ENCODE peak calls at places on chromosomes 13 and 19, in ten cellular contexts. One of them, this sample, is unnamed.
A peak's percentile ranks its signal among the peaks of the same experiment; 100 is the strongest.

GRCh38 chr19:43607238-43608205 is 4.4 kb upstream of the SRRM5 start:
- DNase-seq in HL-60: no peak
- DNase-seq in suprapubic skin: no peak
- DNase-seq in GM23338: no peak
- DNase-seq in thoracic aorta: no peak
- DNase-seq in right cardiac atrium: no peak
- DNase-seq in dorsolateral prefrontal cortex: no peak
- DNase-seq in brain microvascular endothelial cell: no peak
- DNase-seq in cardiac muscle cell: no peak
- DNase-seq in neuronal stem cell: no peak
- DNase-seq in this sample: no peak

GRCh38 chr19:44007473-44007872 is 4.7 kb downstream of the ZNF230 start:
- DNase-seq in cardiac muscle cell: no peak
- DNase-seq in thoracic aorta: no peak
- DNase-seq in HL-60: no peak
- DNase-seq in GM23338: no peak
- DNase-seq in dorsolateral prefrontal cortex: no peak
- DNase-seq in suprapubic skin: no peak
- DNase-seq in brain microvascular endothelial cell: no peak
- DNase-seq in right cardiac atrium: no peak
- DNase-seq in neuronal stem cell: no peak
- DNase-seq in this sample: no peak

GRCh38 chr19:5246554-5247155 is 94.0 kb downstream of the PTPRS start:
- DNase-seq in suprapubic skin: no peak
- DNase-seq in HL-60: no peak
- DNase-seq in brain microvascular endothelial cell: no peak
- DNase-seq in cardiac muscle cell: no peak
- DNase-seq in right cardiac atrium: no peak
- DNase-seq in thoracic aorta: no peak
- DNase-seq in GM23338: no peak
- DNase-seq in dorsolateral prefrontal cortex: no peak
- DNase-seq in neuronal stem cell: no peak
- DNase-seq in this sample: no peak

GRCh38 chr19:18504886-18505610 is 16.8 kb downstream of the ELL start:
- DNase-seq in neuronal stem cell: no peak
- DNase-seq in cardiac muscle cell: no peak
- DNase-seq in brain microvascular endothelial cell: no peak
- DNase-seq in suprapubic skin: no peak
- DNase-seq in right cardiac atrium: peak; percentile 30
- DNase-seq in thoracic aorta: no peak
- DNase-seq in GM23338: no peak
- DNase-seq in HL-60: no peak
- DNase-seq in dorsolateral prefrontal cortex: no peak
- DNase-seq in this sample: no peak

GRCh38 chr19:7799640-7800355 is 30.2 kb upstream of the EVI5L start:
- DNase-seq in thoracic aorta: peak; percentile 14
- DNase-seq in cardiac muscle cell: peak; percentile 84
- DNase-seq in brain microvascular endothelial cell: peak; percentile 66
- DNase-seq in dorsolateral prefrontal cortex: peak; percentile 46
- DNase-seq in suprapubic skin: peak; percentile 75
- DNase-seq in HL-60: peak; percentile 84
- DNase-seq in right cardiac atrium: peak; percentile 65
- DNase-seq in GM23338: peak; percentile 94
- DNase-seq in neuronal stem cell: peak; percentile 79
- DNase-seq in this sample: no peak

GRCh38 chr19:15331419-15332310 is 674 bp downstream of the BRD4 start:
- DNase-seq in dorsolateral prefrontal cortex: peak; percentile 31
- DNase-seq in thoracic aorta: no peak
- DNase-seq in cardiac muscle cell: peak; percentile 63
- DNase-seq in brain microvascular endothelial cell: no peak
- DNase-seq in HL-60: peak; percentile 45
- DNase-seq in right cardiac atrium: peak; percentile 84
- DNase-seq in neuronal stem cell: peak; percentile 21
- DNase-seq in GM23338: peak; percentile 55
- DNase-seq in suprapubic skin: peak; percentile 78
- DNase-seq in this sample: no peak

GRCh38 chr13:33016414-33017409 is at the start of gene KL:
- DNase-seq in neuronal stem cell: no peak
- DNase-seq in HL-60: peak; percentile 49
- DNase-seq in GM23338: peak; percentile 63
- DNase-seq in cardiac muscle cell: peak; percentile 16
- DNase-seq in thoracic aorta: no peak
- DNase-seq in brain microvascular endothelial cell: no peak
- DNase-seq in right cardiac atrium: peak; percentile 81
- DNase-seq in suprapubic skin: peak; percentile 67
- DNase-seq in dorsolateral prefrontal cortex: no peak
- DNase-seq in this sample: no peak

GRCh38 chr13:36543671-36544070 is 111.4 kb downstream of the CCNA1 start:
- DNase-seq in cardiac muscle cell: no peak
- DNase-seq in thoracic aorta: no peak
- DNase-seq in HL-60: no peak
- DNase-seq in right cardiac atrium: no peak
- DNase-seq in neuronal stem cell: no peak
- DNase-seq in suprapubic skin: no peak
- DNase-seq in brain microvascular endothelial cell: no peak
- DNase-seq in GM23338: no peak
- DNase-seq in dorsolateral prefrontal cortex: no peak
- DNase-seq in this sample: no peak

GRCh38 chr13:79336971-79337370 is 69.1 kb downstream of the RBM26 start:
- DNase-seq in dorsolateral prefrontal cortex: no peak
- DNase-seq in right cardiac atrium: no peak
- DNase-seq in cardiac muscle cell: no peak
- DNase-seq in HL-60: peak; percentile 61
- DNase-seq in thoracic aorta: no peak
- DNase-seq in GM23338: no peak
- DNase-seq in suprapubic skin: no peak
- DNase-seq in neuronal stem cell: no peak
- DNase-seq in brain microvascular endothelial cell: no peak
- DNase-seq in this sample: no peak

GRCh38 chr13:76717092-76717491 is 169.1 kb downstream of the KCTD12 start:
- DNase-seq in HL-60: no peak
- DNase-seq in dorsolateral prefrontal cortex: no peak
- DNase-seq in neuronal stem cell: no peak
- DNase-seq in thoracic aorta: no peak
- DNase-seq in GM23338: no peak
- DNase-seq in right cardiac atrium: no peak
- DNase-seq in cardiac muscle cell: no peak
- DNase-seq in suprapubic skin: no peak
- DNase-seq in brain microvascular endothelial cell: peak; percentile 79
- DNase-seq in this sample: no peak

GRCh38 chr19:11580665-11581418 is 3.4 kb upstream of the ACP5 start:
- DNase-seq in neuronal stem cell: no peak
- DNase-seq in thoracic aorta: no peak
- DNase-seq in HL-60: no peak
- DNase-seq in suprapubic skin: no peak
- DNase-seq in cardiac muscle cell: peak; percentile 21
- DNase-seq in dorsolateral prefrontal cortex: no peak
- DNase-seq in right cardiac atrium: no peak
- DNase-seq in brain microvascular endothelial cell: peak; percentile 3
- DNase-seq in GM23338: no peak
- DNase-seq in this sample: no peak

GRCh38 chr19:40805258-40805868 is 6.4 kb downstream of the EGLN2 start:
- DNase-seq in brain microvascular endothelial cell: no peak
- DNase-seq in cardiac muscle cell: no peak
- DNase-seq in suprapubic skin: no peak
- DNase-seq in dorsolateral prefrontal cortex: no peak
- DNase-seq in HL-60: no peak
- DNase-seq in right cardiac atrium: no peak
- DNase-seq in neuronal stem cell: no peak
- DNase-seq in thoracic aorta: no peak
- DNase-seq in GM23338: no peak
- DNase-seq in this sample: no peak

GRCh38 chr19:6491802-6492592 is 10.1 kb downstream of the TUBB4A start:
- DNase-seq in right cardiac atrium: no peak
- DNase-seq in suprapubic skin: no peak
- DNase-seq in HL-60: no peak
- DNase-seq in neuronal stem cell: no peak
- DNase-seq in GM23338: no peak
- DNase-seq in dorsolateral prefrontal cortex: no peak
- DNase-seq in brain microvascular endothelial cell: no peak
- DNase-seq in thoracic aorta: no peak
- DNase-seq in cardiac muscle cell: no peak
- DNase-seq in this sample: no peak

GRCh38 chr19:47094557-47095517 is 18.7 kb downstream of the ZC3H4 start:
- DNase-seq in right cardiac atrium: no peak
- DNase-seq in dorsolateral prefrontal cortex: no peak
- DNase-seq in neuronal stem cell: no peak
- DNase-seq in cardiac muscle cell: no peak
- DNase-seq in suprapubic skin: no peak
- DNase-seq in GM23338: no peak
- DNase-seq in brain microvascular endothelial cell: no peak
- DNase-seq in HL-60: peak; percentile 78
- DNase-seq in thoracic aorta: no peak
- DNase-seq in this sample: no peak

GRCh38 chr19:50728084-50728737 is 5.0 kb downstream of the CLEC11A start:
- DNase-seq in thoracic aorta: no peak
- DNase-seq in HL-60: peak; percentile 67
- DNase-seq in cardiac muscle cell: peak; percentile 94
- DNase-seq in suprapubic skin: peak; percentile 81
- DNase-seq in GM23338: peak; percentile 99
- DNase-seq in dorsolateral prefrontal cortex: peak; percentile 54
- DNase-seq in brain microvascular endothelial cell: peak; percentile 63
- DNase-seq in neuronal stem cell: peak; percentile 90
- DNase-seq in right cardiac atrium: peak; percentile 93
- DNase-seq in this sample: no peak

GRCh38 chr13:60214213-60215079 is 50.7 kb upstream of the DIAPH3 start:
- DNase-seq in neuronal stem cell: no peak
- DNase-seq in brain microvascular endothelial cell: no peak
- DNase-seq in dorsolateral prefrontal cortex: no peak
- DNase-seq in HL-60: no peak
- DNase-seq in suprapubic skin: no peak
- DNase-seq in GM23338: no peak
- DNase-seq in cardiac muscle cell: no peak
- DNase-seq in right cardiac atrium: no peak
- DNase-seq in thoracic aorta: no peak
- DNase-seq in this sample: no peak
- H3K27ac ChIP-seq in neuronal stem cell: no peak overlapping the region
- H3K27ac ChIP-seq in brain microvascular endothelial cell: no peak overlapping the region
- H3K27ac ChIP-seq in dorsolateral prefrontal cortex: no peak overlapping the region
- H3K27ac ChIP-seq in HL-60: no peak overlapping the region
- H3K27ac ChIP-seq in suprapubic skin: no peak overlapping the region
- H3K27ac ChIP-seq in GM23338: no peak overlapping the region
- H3K27ac ChIP-seq in cardiac muscle cell: no peak overlapping the region
- H3K27ac ChIP-seq in right cardiac atrium: no peak overlapping the region
- H3K27ac ChIP-seq in thoracic aorta: no peak overlapping the region
- H3K27ac ChIP-seq in this sample: peak overlapping the region; percentile 15

DNA sequence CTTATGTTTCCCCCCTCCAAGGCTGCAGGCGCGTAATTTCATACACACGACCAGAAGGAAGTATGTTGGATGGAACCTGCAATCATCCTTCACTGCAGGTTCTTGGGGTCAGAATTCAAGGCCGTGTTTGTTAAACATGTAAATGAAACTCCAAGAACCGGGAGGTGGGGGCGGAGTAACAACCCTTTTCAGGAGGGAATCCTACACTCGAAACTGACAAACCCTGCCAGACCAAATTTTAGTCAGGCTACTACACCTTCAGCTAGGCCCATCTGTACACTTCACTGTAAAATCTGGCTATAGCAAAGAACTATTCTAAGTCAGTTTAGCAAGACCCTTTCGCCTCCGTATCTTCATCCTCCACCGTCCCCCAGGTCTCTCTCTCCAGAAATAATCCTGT is 1.2 kb downstream of the ZNF607 start:
- DNase-seq in GM23338: peak; percentile 36
- DNase-seq in suprapubic skin: no peak
- DNase-seq in brain microvascular endothelial cell: no peak
- DNase-seq in HL-60: no peak
- DNase-seq in thoracic aorta: no peak
- DNase-seq in neuronal stem cell: no peak
- DNase-seq in cardiac muscle cell: no peak
- DNase-seq in right cardiac atrium: no peak
- DNase-seq in dorsolateral prefrontal cortex: no peak
- DNase-seq in this sample: no peak
- H3K27ac ChIP-seq in GM23338: no peak overlapping the region
- H3K27ac ChIP-seq in suprapubic skin: no peak overlapping the region
- H3K27ac ChIP-seq in brain microvascular endothelial cell: peak overlapping the region; percentile 57
- H3K27ac ChIP-seq in HL-60: no peak overlapping the region
- H3K27ac ChIP-seq in thoracic aorta: no peak overlapping the region
- H3K27ac ChIP-seq in neuronal stem cell: no peak overlapping the region
- H3K27ac ChIP-seq in cardiac muscle cell: peak overlapping the region; percentile 72
- H3K27ac ChIP-seq in right cardiac atrium: no peak overlapping the region
- H3K27ac ChIP-seq in dorsolateral prefrontal cortex: no peak overlapping the region
- H3K27ac ChIP-seq in this sample: no peak overlapping the region

GRCh38 chr13:98370806-98371553 is 193.9 kb upstream of the RNF113B start:
- DNase-seq in dorsolateral prefrontal cortex: no peak
- DNase-seq in GM23338: no peak
- DNase-seq in right cardiac atrium: peak; percentile 87
- DNase-seq in HL-60: no peak
- DNase-seq in neuronal stem cell: no peak
- DNase-seq in cardiac muscle cell: peak; percentile 87
- DNase-seq in thoracic aorta: no peak
- DNase-seq in suprapubic skin: no peak
- DNase-seq in brain microvascular endothelial cell: peak; percentile 70
- DNase-seq in this sample: no peak

GRCh38 chr13:98365291-98365690 is 188.2 kb upstream of the RNF113B start:
- DNase-seq in neuronal stem cell: no peak
- DNase-seq in suprapubic skin: no peak
- DNase-seq in right cardiac atrium: no peak
- DNase-seq in cardiac muscle cell: no peak
- DNase-seq in dorsolateral prefrontal cortex: no peak
- DNase-seq in brain microvascular endothelial cell: no peak
- DNase-seq in thoracic aorta: no peak
- DNase-seq in HL-60: no peak
- DNase-seq in GM23338: no peak
- DNase-seq in this sample: no peak

GRCh38 chr13:98366959-98367358 is 189.9 kb upstream of the RNF113B start:
- DNase-seq in GM23338: no peak
- DNase-seq in right cardiac atrium: no peak
- DNase-seq in neuronal stem cell: no peak
- DNase-seq in thoracic aorta: no peak
- DNase-seq in suprapubic skin: no peak
- DNase-seq in cardiac muscle cell: no peak
- DNase-seq in brain microvascular endothelial cell: no peak
- DNase-seq in HL-60: no peak
- DNase-seq in dorsolateral prefrontal cortex: no peak
- DNase-seq in this sample: no peak

GRCh38 chr13:98370261-98370660 is 193.2 kb upstream of the RNF113B start:
- DNase-seq in brain microvascular endothelial cell: no peak
- DNase-seq in dorsolateral prefrontal cortex: no peak
- DNase-seq in suprapubic skin: no peak
- DNase-seq in HL-60: no peak
- DNase-seq in neuronal stem cell: no peak
- DNase-seq in thoracic aorta: no peak
- DNase-seq in cardiac muscle cell: no peak
- DNase-seq in right cardiac atrium: no peak
- DNase-seq in GM23338: no peak
- DNase-seq in this sample: no peak

GRCh38 chr13:98368019-98368418 is 190.9 kb upstream of the RNF113B start:
- DNase-seq in neuronal stem cell: no peak
- DNase-seq in brain microvascular endothelial cell: no peak
- DNase-seq in thoracic aorta: no peak
- DNase-seq in dorsolateral prefrontal cortex: no peak
- DNase-seq in cardiac muscle cell: peak; percentile 4
- DNase-seq in right cardiac atrium: no peak
- DNase-seq in HL-60: no peak
- DNase-seq in suprapubic skin: no peak
- DNase-seq in GM23338: no peak
- DNase-seq in this sample: no peak
- H3K27ac ChIP-seq in neuronal stem cell: no peak overlapping the region
- H3K27ac ChIP-seq in brain microvascular endothelial cell: no peak overlapping the region
- H3K27ac ChIP-seq in thoracic aorta: no peak overlapping the region
- H3K27ac ChIP-seq in dorsolateral prefrontal cortex: no peak overlapping the region
- H3K27ac ChIP-seq in cardiac muscle cell: no peak overlapping the region
- H3K27ac ChIP-seq in right cardiac atrium: no peak overlapping the region
- H3K27ac ChIP-seq in HL-60: no peak overlapping the region
- H3K27ac ChIP-seq in suprapubic skin: no peak overlapping the region
- H3K27ac ChIP-seq in GM23338: no peak overlapping the region
- H3K27ac ChIP-seq in this sample: no peak overlapping the region

GRCh38 chr19:29285878-29286277 is 72.9 kb upstream of the UQCRFS1 start:
- DNase-seq in HL-60: peak; percentile 65
- DNase-seq in right cardiac atrium: no peak
- DNase-seq in suprapubic skin: no peak
- DNase-seq in brain microvascular endothelial cell: no peak
- DNase-seq in dorsolateral prefrontal cortex: no peak
- DNase-seq in GM23338: peak; percentile 66
- DNase-seq in cardiac muscle cell: peak; percentile 3
- DNase-seq in neuronal stem cell: peak; percentile 51
- DNase-seq in thoracic aorta: no peak
- DNase-seq in this sample: no peak
- H3K27ac ChIP-seq in HL-60: peak overlapping the region; percentile 69
- H3K27ac ChIP-seq in right cardiac atrium: no peak overlapping the region
- H3K27ac ChIP-seq in suprapubic skin: no peak overlapping the region
- H3K27ac ChIP-seq in brain microvascular endothelial cell: no peak overlapping the region
- H3K27ac ChIP-seq in dorsolateral prefrontal cortex: no peak overlapping the region
- H3K27ac ChIP-seq in GM23338: no peak overlapping the region
- H3K27ac ChIP-seq in cardiac muscle cell: no peak overlapping the region
- H3K27ac ChIP-seq in neuronal stem cell: no peak overlapping the region
- H3K27ac ChIP-seq in thoracic aorta: no peak overlapping the region
- H3K27ac ChIP-seq in this sample: no peak overlapping the region

This sample was measured in epithelial cell of prostate.